ENCODE peak calls at places on chromosomes 1 and 21, in ten cellular contexts. O, R, B, G, H, Q, N, P, A and L are unnamed samples.

GRCh38 chr21:25360593-25360992 is 246.7 kb downstream of the MRPL39 start:
- DNase-seq in O (peak; percentile 6), R (no peak), B (no peak), G (no peak), H (no peak), Q (no peak), N (no peak), P (no peak), A (peak; percentile 19), L (no peak)

GRCh38 chr1:110674337-110675059 is at the start of gene KCNA3:
- DNase-seq in O (no peak), R (peak; percentile 45), B (no peak), G (no peak), H (peak; percentile 75), Q (peak; percentile 25), N (no peak), P (no peak), A (no peak), L (no peak)

GRCh38 chr1:150061632-150062101 is 5.9 kb upstream of the VPS45 start:
- DNase-seq in O (peak; percentile 35), R (no peak), B (peak; percentile 22), G (peak; percentile 43), H (no peak), Q (no peak), N (peak; percentile 18), P (peak; percentile 94), A (peak; percentile 89), L (peak; percentile 13)

GRCh38 chr1:173354937-173355280 is 122.2 kb upstream of the PRDX6 start:
- DNase-seq in O (no peak), R (no peak), B (no peak), G (no peak), H (no peak), Q (no peak), N (no peak), P (no peak), A (no peak), L (no peak)

GRCh38 chr1:210291088-210291487 is 37.6 kb upstream of the HHAT start:
- DNase-seq in O (no peak), R (no peak), B (no peak), G (no peak), H (no peak), Q (no peak), N (no peak), P (no peak), A (no peak), L (no peak)

GRCh38 chr1:30649321-30649991 is 73.9 kb downstream of the MATN1 start:
- DNase-seq in O (no peak), R (no peak), B (no peak), G (peak; percentile 97), H (no peak), Q (no peak), N (peak; percentile 63), P (no peak), A (no peak), L (no peak)

GRCh38 chr1:43776043-43776761 is 68.9 kb downstream of the ST3GAL3 start:
- DNase-seq in O (no peak), R (no peak), B (no peak), G (peak; percentile 59), H (no peak), Q (peak; percentile 71), N (no peak), P (peak; percentile 77), A (peak; percentile 56), L (no peak)

GRCh38 chr1:177181631-177182291 is 11.0 kb downstream of the BRINP2 start:
- DNase-seq in O (peak; percentile 73), R (peak; percentile 51), B (no peak), G (peak; percentile 33), H (peak; percentile 68), Q (peak; percentile 54), N (peak; percentile 68), P (peak; percentile 45), A (peak; percentile 4), L (peak; percentile 56)

GRCh38 chr1:34408011-34408410 is 231.3 kb downstream of the C1orf94 start:
- DNase-seq in O (no peak), R (no peak), B (no peak), G (no peak), H (no peak), Q (no peak), N (no peak), P (no peak), A (no peak), L (no peak)

GRCh38 chr1:34549199-34549598 is 205.6 kb upstream of the GJB5 start:
- DNase-seq in O (peak; percentile 35), R (no peak), B (no peak), G (peak; percentile 1), H (no peak), Q (no peak), N (peak; percentile 16), P (no peak), A (no peak), L (no peak)

GRCh38 chr1:19179597-19180271 is 30.3 kb downstream of the UBR4 start:
- DNase-seq in O (peak; percentile 12), R (peak; percentile 3), B (no peak), G (peak; percentile 12), H (no peak), Q (no peak), N (no peak), P (peak; percentile 36), A (peak; percentile 38), L (no peak)

GRCh38 chr1:247465796-247466195 is 7.9 kb upstream of the OR2B11 start:
- DNase-seq in O (no peak), R (no peak), B (no peak), G (no peak), H (no peak), Q (no peak), N (no peak), P (no peak), A (no peak), L (no peak)

GRCh38 chr1:234114648-234115307 is 210.3 kb downstream of the SLC35F3 start:
- DNase-seq in O (peak; percentile 70), R (peak; percentile 30), B (no peak), G (peak; percentile 69), H (no peak), Q (peak; percentile 74), N (peak; percentile 32), P (peak; percentile 66), A (peak; percentile 48), L (no peak)

GRCh38 chr1:208808301-208808700 is 564.1 kb upstream of the PLXNA2 start:
- DNase-seq in O (no peak), R (no peak), B (no peak), G (peak; percentile 98), H (no peak), Q (no peak), N (no peak), P (no peak), A (no peak), L (no peak)

GRCh38 chr1:221327954-221328353 is 413.9 kb downstream of the DUSP10 start:
- DNase-seq in O (no peak), R (no peak), B (no peak), G (no peak), H (peak; percentile 42), Q (peak; percentile 30), N (no peak), P (no peak), A (no peak), L (no peak)

GRCh38 chr1:52904590-52905375 is 16.8 kb downstream of the ECHDC2 start:
- DNase-seq in O (peak; percentile 35), R (peak; percentile 74), B (no peak), G (no peak), H (peak; percentile 59), Q (no peak), N (no peak), P (no peak), A (peak; percentile 8), L (no peak)

GRCh38 chr1:43363283-43363934 is 4.4 kb downstream of the ELOVL1 start:
- DNase-seq in O (no peak), R (no peak), B (no peak), G (no peak), H (no peak), Q (no peak), N (no peak), P (no peak), A (no peak), L (no peak)

GRCh38 chr1:197732187-197732586 is 43.1 kb downstream of the DENND1B start:
- DNase-seq in O (no peak), R (no peak), B (no peak), G (no peak), H (no peak), Q (no peak), N (no peak), P (no peak), A (no peak), L (no peak)

GRCh38 chr1:110594466-110595076 is 11.6 kb downstream of the KCNA2 start:
- DNase-seq in O (no peak), R (no peak), B (no peak), G (no peak), H (no peak), Q (no peak), N (no peak), P (no peak), A (no peak), L (no peak)

GRCh38 chr1:27106561-27107323 is 48.2 kb downstream of the SLC9A1 start:
- DNase-seq in O (no peak), R (peak; percentile 60), B (no peak), G (no peak), H (peak; percentile 27), Q (no peak), N (no peak), P (no peak), A (no peak), L (no peak)

GRCh38 chr1:180851995-180852887 is 60.5 kb upstream of the KIAA1614 start:
- DNase-seq in O (no peak), R (no peak), B (no peak), G (no peak), H (no peak), Q (no peak), N (no peak), P (no peak), A (no peak), L (no peak)

GRCh38 chr1:54846716-54847284 is 40.2 kb downstream of the DHCR24 start:
- DNase-seq in O (no peak), R (no peak), B (no peak), G (no peak), H (no peak), Q (no peak), N (no peak), P (no peak), A (no peak), L (no peak)

GRCh38 chr1:212867192-212867591 is 9.1 kb downstream of the FLVCR1 start:
- DNase-seq in O (no peak), R (no peak), B (no peak), G (no peak), H (no peak), Q (no peak), N (no peak), P (no peak), A (no peak), L (no peak)

GRCh38 chr1:25543425-25544242 is at the start of gene LDLRAP1:
- DNase-seq in O (peak; percentile 67), R (peak; percentile 84), B (no peak), G (peak; percentile 36), H (peak; percentile 93), Q (peak; percentile 44), N (peak; percentile 85), P (peak; percentile 70), A (peak; percentile 44), L (peak; percentile 74)

GRCh38 chr1:196951711-196952394 is 8.3 kb downstream of the CFHR2 start:
- DNase-seq in O (no peak), R (no peak), B (no peak), G (no peak), H (no peak), Q (no peak), N (no peak), P (no peak), A (peak; percentile 1), L (no peak)

GRCh38 chr1:100989306-100990077 is 36.1 kb downstream of the DPH5 start:
- DNase-seq in O (peak; percentile 38), R (no peak), B (no peak), G (peak; percentile 79), H (no peak), Q (no peak), N (no peak), P (peak; percentile 83), A (peak; percentile 89), L (no peak)

GRCh38 chr1:209769171-209769904 is 13.5 kb downstream of the TRAF3IP3 start:
- DNase-seq in O (no peak), R (peak; percentile 47), B (peak; percentile 58), G (peak; percentile 82), H (peak; percentile 88), Q (no peak), N (no peak), P (peak; percentile 97), A (peak; percentile 92), L (peak; percentile 20)

GRCh38 chr1:66311092-66311491 is 222.9 kb upstream of the SGIP1 start:
- DNase-seq in O (no peak), R (no peak), B (no peak), G (peak; percentile 66), H (no peak), Q (no peak), N (no peak), P (no peak), A (no peak), L (no peak)